ENCODE peak calls at places on chromosomes 12 and 14, in five cellular contexts. J is CD8-positive, alpha-beta T cell; C is esophagus muscularis mucosa; L is psoas muscle; Z is cardiac muscle cell. A is an unnamed sample.

GRCh38 chr14:74459289-74459946 is 33.4 kb upstream of the SYNDIG1L start:
- DNase-seq in J (no peak), Z (peak; percentile 47), C (no peak), L (no peak), A (peak; percentile 56)

GRCh38 chr12:109092484-109093021 is 719 bp downstream of the ALKBH2 start:
- DNase-seq in L (peak; percentile 57), C (no peak), J (no peak), Z (no peak), A (no peak)

GRCh38 chr12:69966409-69966808 is 141.4 kb downstream of the MYRFL start:
- DNase-seq in Z (no peak), J (no peak), C (no peak), L (peak; percentile 75), A (peak; percentile 60)

GRCh38 chr12:98352835-98353234 is 162.6 kb upstream of the TMPO start:
- DNase-seq in Z (no peak), C (no peak), L (no peak), J (no peak), A (no peak)

GRCh38 chr14:105865266-105865903 is 339.0 kb downstream of the TMEM121 start:
- DNase-seq in L (no peak), C (no peak), J (peak; percentile 48), Z (no peak), A (no peak)

GRCh38 chr12:92556141-92556540 is 146.6 kb upstream of the PLEKHG7 start:
- DNase-seq in C (no peak), J (no peak), Z (no peak), L (no peak), A (no peak)

GRCh38 chr12:121198949-121199348 is 11.0 kb upstream of the P2RX4 start:
- DNase-seq in Z (no peak), J (no peak), C (no peak), L (no peak), A (no peak)

GRCh38 chr14:69170848-69171247 is 17.9 kb upstream of the DCAF5 start:
- DNase-seq in C (no peak), J (no peak), L (no peak), Z (no peak), A (no peak)

GRCh38 chr14:38189930-38190726 is 17.6 kb upstream of the SSTR1 start:
- DNase-seq in L (no peak), Z (no peak), J (no peak), C (no peak), A (no peak)
- H3K27ac ChIP-seq in L (no peak overlapping the region), Z (no peak overlapping the region), J (no peak overlapping the region), C (no peak overlapping the region), A (no peak overlapping the region)

GRCh38 chr14:100305446-100306255 is 593 bp downstream of the SLC25A29 start:
- DNase-seq in Z (no peak), C (no peak), L (no peak), J (peak; percentile 82), A (peak; percentile 80)
- H3K27ac ChIP-seq in Z (no peak overlapping the region), C (peak overlapping the region; percentile 93), L (peak overlapping the region; percentile 82), J (no peak overlapping the region), A (peak overlapping the region; percentile 68)

GRCh38 chr12:48164456-48164855 is 7.1 kb upstream of the ASB8 start:
- DNase-seq in C (no peak), L (no peak), Z (no peak), J (no peak), A (no peak)

GRCh38 chr12:48165089-48166031 is 8.0 kb upstream of the ASB8 start:
- DNase-seq in C (no peak), L (no peak), Z (peak; percentile 70), J (peak; percentile 56), A (no peak)

GRCh38 chr12:48159976-48160525 is 2.7 kb upstream of the ASB8 start:
- DNase-seq in L (no peak), J (no peak), Z (no peak), C (no peak), A (no peak)

GRCh38 chr12:48160807-48161206 is 3.5 kb upstream of the ASB8 start:
- DNase-seq in Z (no peak), L (peak; percentile 53), J (no peak), C (no peak), A (peak; percentile 74)

DNA sequence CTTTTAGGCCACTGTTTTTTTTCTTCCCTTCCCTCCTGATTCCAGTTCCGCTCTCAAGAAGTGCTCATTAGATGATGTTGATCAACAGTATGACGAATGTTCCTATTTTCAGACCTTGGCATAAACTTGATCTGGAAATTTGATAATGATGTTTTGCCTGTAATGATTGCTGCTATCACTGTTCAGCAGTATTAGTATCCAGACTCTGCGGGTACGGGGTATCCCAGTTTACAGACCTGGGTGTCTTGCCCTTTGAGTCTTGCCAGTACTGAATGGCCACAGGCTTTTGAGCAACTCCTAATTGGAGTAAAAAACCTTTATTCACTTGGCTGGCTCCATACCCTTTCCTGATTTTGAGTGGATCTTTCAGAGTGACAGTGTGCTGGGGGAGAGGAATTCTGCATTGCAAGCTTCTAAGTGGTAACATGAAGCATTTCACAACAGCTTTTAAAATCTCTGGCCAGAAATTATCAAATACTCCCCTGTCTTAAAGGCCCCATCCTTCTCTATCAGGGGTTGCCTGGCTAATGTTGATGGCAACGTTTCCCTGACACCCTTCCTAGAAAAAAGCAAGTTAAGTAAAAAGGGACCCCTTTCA is 5.9 kb upstream of the ASB8 start:
- DNase-seq in L (peak; percentile 23), J (no peak), C (no peak), Z (no peak), A (no peak)
- H3K27ac ChIP-seq in L (peak overlapping the region; percentile 88), J (no peak overlapping the region), C (no peak overlapping the region), Z (no peak overlapping the region), A (no peak overlapping the region)

GRCh38 chr14:99257122-99257672 is 14.8 kb downstream of the BCL11B start:
- DNase-seq in L (no peak), C (no peak), J (peak; percentile 49), Z (no peak), A (no peak)

GRCh38 chr14:99257673-99258221 is 14.2 kb downstream of the BCL11B start:
- DNase-seq in Z (no peak), J (peak; percentile 55), C (no peak), L (no peak), A (no peak)

GRCh38 chr14:99255621-99256482 is 16.1 kb downstream of the BCL11B start:
- DNase-seq in L (no peak), J (no peak), Z (no peak), C (no peak), A (no peak)

GRCh38 chr14:99258341-99258781 is 13.6 kb downstream of the BCL11B start:
- DNase-seq in C (no peak), L (no peak), Z (no peak), J (no peak), A (no peak)

DNA sequence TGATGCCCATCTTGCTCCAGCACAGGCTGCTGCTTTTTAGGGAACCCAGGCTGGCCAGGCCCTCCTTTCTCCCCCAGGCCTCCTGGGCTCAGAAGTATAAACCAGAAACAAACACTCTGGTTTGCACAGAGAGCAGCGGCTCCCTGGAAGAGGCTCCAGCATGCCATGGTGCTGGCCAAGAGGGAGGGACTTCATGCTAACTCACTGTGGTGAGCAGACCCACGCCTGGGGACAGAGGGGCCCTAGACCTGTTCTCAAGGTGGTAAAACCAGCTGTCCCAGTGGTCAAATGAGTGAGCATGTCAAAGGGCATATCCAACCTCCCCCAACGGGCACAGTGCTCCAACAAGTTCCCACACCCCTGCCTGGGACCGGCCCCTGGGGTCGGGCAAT is 15.5 kb downstream of the BCL11B start:
- DNase-seq in L (no peak), C (no peak), Z (no peak), J (no peak), A (no peak)
- H3K27ac ChIP-seq in L (no peak overlapping the region), C (no peak overlapping the region), Z (no peak overlapping the region), J (peak overlapping the region; percentile 97), A (no peak overlapping the region)

GRCh38 chr12:13069380-13069779 is 25.2 kb downstream of the FAM234B start:
- DNase-seq in J (no peak), Z (no peak), L (no peak), C (no peak), A (no peak)

GRCh38 chr12:13075114-13075471 is 28.4 kb downstream of the GSG1 start:
- DNase-seq in L (no peak), J (no peak), C (no peak), Z (no peak), A (no peak)

GRCh38 chr12:13074396-13075113 is 28.9 kb downstream of the GSG1 start:
- DNase-seq in Z (no peak), C (no peak), L (no peak), J (no peak), A (no peak)

GRCh38 chr12:13073191-13073590 is 29.0 kb downstream of the FAM234B start:
- DNase-seq in L (no peak), J (no peak), Z (no peak), C (no peak), A (no peak)

GRCh38 chr12:13071305-13072280 is 27.4 kb downstream of the FAM234B start:
- DNase-seq in C (peak; percentile 75), Z (no peak), J (no peak), L (no peak), A (no peak)
- H3K27ac ChIP-seq in C (no peak overlapping the region), Z (no peak overlapping the region), J (no peak overlapping the region), L (no peak overlapping the region), A (no peak overlapping the region)

DNA sequence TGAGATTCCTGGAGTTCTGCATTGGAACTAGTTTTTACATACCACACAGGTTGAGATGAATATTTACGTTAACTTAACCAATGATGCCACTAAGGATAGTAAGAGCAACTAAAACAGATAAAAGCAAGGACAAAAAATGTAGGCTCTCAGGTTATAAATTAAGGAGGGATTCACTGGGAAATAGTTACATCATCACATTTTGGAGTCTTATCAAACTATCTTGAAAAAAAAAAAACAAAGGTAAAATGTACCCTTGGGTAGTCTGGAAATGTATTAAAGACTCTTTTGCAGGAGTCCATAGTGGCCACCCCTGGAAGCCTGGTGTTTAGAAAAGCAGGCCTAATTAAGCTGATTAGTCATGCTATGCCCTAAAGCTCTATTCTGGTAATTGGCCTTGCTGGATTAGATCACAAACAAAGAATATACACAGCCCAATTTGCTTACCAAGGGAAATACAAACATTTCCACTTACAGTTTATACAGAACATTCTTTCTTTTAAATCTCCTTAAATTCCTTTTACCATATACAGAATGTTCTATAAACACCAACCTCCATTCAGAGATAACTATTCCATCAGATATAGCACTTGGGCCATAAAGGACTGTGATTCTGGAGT is 39.3 kb downstream of the SLC25A47 start:
- DNase-seq in C (no peak), J (no peak), L (no peak), Z (no peak), A (no peak)
- H3K27ac ChIP-seq in C (peak overlapping the region; percentile 30), J (no peak overlapping the region), L (peak overlapping the region; percentile 36), Z (no peak overlapping the region), A (no peak overlapping the region)

GRCh38 chr12:645563-646071 is 17.6 kb downstream of the NINJ2 start:
- DNase-seq in J (no peak), L (no peak), Z (peak; percentile 26), C (no peak), A (peak; percentile 77)

GRCh38 chr12:643478-644292 is 19.6 kb downstream of the NINJ2 start:
- DNase-seq in Z (no peak), L (peak; percentile 79), J (no peak), C (no peak), A (peak; percentile 56)

GRCh38 chr12:646303-647038 is 16.8 kb downstream of the NINJ2 start:
- DNase-seq in J (no peak), C (no peak), L (peak; percentile 71), Z (no peak), A (peak; percentile 87)

GRCh38 chr12:644293-644639 is 19.0 kb downstream of the NINJ2 start:
- DNase-seq in L (no peak), Z (no peak), C (no peak), J (no peak), A (no peak)

GRCh38 chr12:644818-645552 is 18.3 kb downstream of the NINJ2 start:
- DNase-seq in C (no peak), J (no peak), Z (no peak), L (no peak), A (peak; percentile 79)
- H3K27ac ChIP-seq in C (peak overlapping the region; percentile 96), J (no peak overlapping the region), Z (peak overlapping the region; percentile 13), L (peak overlapping the region; percentile 100), A (peak overlapping the region; percentile 97)